ENCODE peak calls at places on chromosomes 13 and 19, in six cellular contexts. O, R, I, U, W and K are unnamed samples.

GRCh38 chr19:31675187-31675913 is 326.1 kb upstream of the TSHZ3 start:
- DNase-seq in O (no peak), R (no peak), I (no peak), U (no peak), W (no peak), K (peak; percentile 1)

GRCh38 chr19:48608798-48609263 is 2.3 kb downstream of the SPACA4 start:
- DNase-seq in O (peak; percentile 82), R (no peak), I (no peak), U (no peak), W (no peak), K (no peak)

GRCh38 chr13:76884571-76885202 is 1.5 kb downstream of the KCTD12 start:
- DNase-seq in O (no peak), R (no peak), I (peak; percentile 11), U (no peak), W (no peak), K (no peak)

GRCh38 chr19:40717325-40717879 is 490 bp downstream of the ITPKC start:
- DNase-seq in O (no peak), R (no peak), I (peak; percentile 40), U (no peak), W (no peak), K (no peak)

GRCh38 chr13:35468195-35468594 is 8.3 kb downstream of the MAB21L1 start:
- DNase-seq in O (no peak), R (no peak), I (no peak), U (no peak), W (no peak), K (no peak)

GRCh38 chr13:113324336-113324882 is 27.4 kb downstream of the LAMP1 start:
- DNase-seq in O (no peak), R (no peak), I (no peak), U (no peak), W (no peak), K (no peak)

GRCh38 chr13:73520566-73521290 is 461.9 kb downstream of the KLF5 start:
- DNase-seq in O (no peak), R (no peak), I (no peak), U (no peak), W (no peak), K (no peak)

GRCh38 chr13:109572389-109572788 is 214.0 kb downstream of the IRS2 start:
- DNase-seq in O (peak; percentile 9), R (no peak), I (no peak), U (no peak), W (no peak), K (no peak)

GRCh38 chr13:77595166-77595810 is 59.8 kb downstream of the SCEL start:
- DNase-seq in O (no peak), R (no peak), I (no peak), U (no peak), W (no peak), K (no peak)

GRCh38 chr13:34258646-34259386 is 440.9 kb downstream of the RFC3 start:
- DNase-seq in O (no peak), R (no peak), I (no peak), U (no peak), W (no peak), K (no peak)

GRCh38 chr19:7000816-7001215 is 20.4 kb downstream of the MBD3L2B start:
- DNase-seq in O (no peak), R (no peak), I (no peak), U (no peak), W (no peak), K (no peak)

GRCh38 chr19:35228177-35228930 is at the start of gene FAM187B:
- DNase-seq in O (no peak), R (no peak), I (no peak), U (no peak), W (no peak), K (no peak)

GRCh38 chr13:79398915-79399314 is 7.1 kb downstream of the RBM26 start:
- DNase-seq in O (no peak), R (no peak), I (no peak), U (no peak), W (no peak), K (no peak)

GRCh38 chr13:19153782-19154450 is 27.7 kb downstream of the TUBA3C start:
- DNase-seq in O (no peak), R (no peak), I (no peak), U (no peak), W (no peak), K (no peak)

GRCh38 chr13:72514141-72514540 is 213.3 kb downstream of the MZT1 start:
- DNase-seq in O (no peak), R (no peak), I (no peak), U (no peak), W (no peak), K (no peak)

GRCh38 chr13:89279374-89279773 is 1608.2 kb downstream of the SLITRK5 start:
- DNase-seq in O (no peak), R (no peak), I (peak; percentile 19), U (no peak), W (no peak), K (no peak)

GRCh38 chr13:94956407-94957110 is 244.2 kb upstream of the SOX21 start:
- DNase-seq in O (no peak), R (no peak), I (no peak), U (no peak), W (no peak), K (no peak)

GRCh38 chr13:111947026-111947810 is 119.7 kb upstream of the SOX1 start:
- DNase-seq in O (no peak), R (no peak), I (no peak), U (no peak), W (no peak), K (no peak)

GRCh38 chr13:111945086-111945485 is 121.9 kb upstream of the SOX1 start:
- DNase-seq in O (no peak), R (no peak), I (no peak), U (no peak), W (no peak), K (no peak)

GRCh38 chr13:111944171-111944583 is 122.8 kb upstream of the SOX1 start:
- DNase-seq in O (no peak), R (no peak), I (no peak), U (no peak), W (no peak), K (no peak)

GRCh38 chr13:111947876-111948275 is 119.1 kb upstream of the SOX1 start:
- DNase-seq in O (no peak), R (no peak), I (no peak), U (no peak), W (no peak), K (no peak)

GRCh38 chr13:111946214-111946613 is 120.7 kb upstream of the SOX1 start:
- DNase-seq in O (no peak), R (no peak), I (no peak), U (no peak), W (no peak), K (no peak)
- H3K4me3 ChIP-seq in O (no peak overlapping the region), R (no peak overlapping the region), I (no peak overlapping the region), U (no peak overlapping the region), W (no peak overlapping the region), K (no peak overlapping the region)

DNA sequence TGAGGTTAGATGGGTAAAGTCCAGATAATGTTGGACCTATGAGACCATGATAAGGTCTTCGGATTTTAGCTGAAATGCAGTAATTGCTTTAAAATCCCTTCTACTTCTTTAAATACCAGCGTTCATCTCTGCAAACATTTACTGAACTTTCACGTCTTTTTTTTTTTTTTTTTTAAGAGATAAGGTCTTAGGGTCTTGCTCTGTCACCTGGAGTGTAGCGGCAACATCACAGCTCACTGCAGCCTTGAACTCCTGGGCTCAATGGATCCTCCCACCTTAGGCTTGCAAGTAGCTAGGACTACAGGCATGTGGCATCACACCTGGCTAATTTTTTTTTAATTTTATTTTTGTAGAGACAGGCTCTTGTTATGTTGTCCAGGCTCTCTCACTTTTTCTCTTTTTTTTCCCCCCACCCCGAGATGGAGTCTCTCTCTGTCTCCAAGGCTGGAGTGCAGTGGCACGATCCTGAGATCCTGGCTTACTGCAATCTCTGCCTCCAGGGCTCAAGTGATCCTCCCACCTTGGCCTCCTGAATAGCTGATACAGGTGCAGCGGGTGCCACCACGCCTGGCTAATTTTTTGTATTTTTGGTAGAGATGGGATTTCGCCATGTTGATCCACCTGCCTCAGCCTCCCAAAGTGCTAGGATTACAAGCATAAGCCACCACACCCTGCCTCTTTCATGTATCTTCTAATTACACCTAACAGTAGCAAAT is 4.2 kb upstream of the WBP4 start:
- DNase-seq in O (no peak), R (no peak), I (no peak), U (no peak), W (no peak), K (no peak)
- TF ChIP-seq CTCF in O (no peak), R (no peak), I (no peak), U (no peak), W (no peak), K (no peak)

DNA sequence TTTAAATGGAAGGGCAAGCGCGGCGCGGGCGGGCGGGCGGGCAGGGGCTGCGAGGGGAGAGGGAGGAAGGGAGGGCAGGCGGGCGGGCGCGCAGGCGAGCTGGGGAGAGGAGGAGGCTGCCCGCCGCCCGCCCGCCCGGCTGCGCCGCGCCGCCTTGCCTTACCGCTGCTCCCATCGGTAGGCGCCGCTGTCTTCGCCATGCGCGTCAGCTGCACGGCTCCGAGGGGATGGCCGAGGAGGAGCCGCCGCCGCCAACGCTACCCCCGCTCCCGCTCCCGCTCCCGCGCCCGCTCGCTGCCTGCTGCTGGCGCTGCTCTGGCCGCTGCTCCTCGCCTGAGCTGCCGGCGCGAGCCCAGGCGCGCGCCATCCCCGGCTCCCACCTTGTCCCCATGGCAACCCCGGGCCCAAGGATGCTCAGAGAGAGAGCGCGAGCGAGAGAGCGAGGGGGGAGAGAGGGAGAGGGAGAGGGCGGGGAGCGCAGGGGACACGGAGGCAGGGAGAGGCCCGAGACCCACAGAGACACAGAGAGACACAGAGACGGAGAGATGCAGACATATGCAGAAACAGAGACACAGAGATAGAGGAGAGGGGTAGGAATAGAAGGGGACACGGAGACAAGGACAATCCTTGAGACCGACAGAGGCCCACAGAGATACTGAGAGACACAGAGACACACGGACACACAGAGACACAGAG is 40.3 kb downstream of the DEDD2 start:
- DNase-seq in O (peak; percentile 90), R (no peak), I (peak; percentile 48), U (no peak), W (peak; percentile 53), K (no peak)
- H3K4me3 ChIP-seq in O (peak overlapping the region; percentile 78), R (peak overlapping the region; percentile 42), I (peak overlapping the region; percentile 52), U (peak overlapping the region; percentile 50), W (peak overlapping the region; percentile 44), K (peak overlapping the region; percentile 60)

GRCh38 chr13:40120288-40120687 is 464.8 kb downstream of the COG6 start:
- DNase-seq in O (no peak), R (no peak), I (no peak), U (no peak), W (no peak), K (peak; percentile 34)

GRCh38 chr13:40118337-40118736 is 462.9 kb downstream of the COG6 start:
- DNase-seq in O (no peak), R (no peak), I (no peak), U (no peak), W (no peak), K (no peak)

GRCh38 chr13:40121711-40122110 is 466.2 kb downstream of the COG6 start:
- DNase-seq in O (no peak), R (no peak), I (no peak), U (no peak), W (no peak), K (no peak)

GRCh38 chr13:40119852-40120251 is 464.4 kb downstream of the COG6 start:
- DNase-seq in O (no peak), R (no peak), I (no peak), U (no peak), W (no peak), K (no peak)

GRCh38 chr13:40120781-40121180 is 465.3 kb downstream of the COG6 start:
- DNase-seq in O (no peak), R (no peak), I (no peak), U (no peak), W (no peak), K (peak; percentile 28)
- TF ChIP-seq CTCF in O (no peak), R (no peak), I (no peak), U (no peak), W (no peak), K (no peak)

GRCh38 chr13:75486654-75487053 is 4.7 kb upstream of the TBC1D4 start:
- DNase-seq in O (no peak), R (no peak), I (no peak), U (no peak), W (no peak), K (no peak)
- H3K4me3 ChIP-seq in O (no peak overlapping the region), R (no peak overlapping the region), I (no peak overlapping the region), U (no peak overlapping the region), W (no peak overlapping the region), K (no peak overlapping the region)